ENCODE peak calls at places on chromosomes 3 and 15, in ten cellular contexts. N, Z, Q, U, M, E, C, V, D and W are unnamed samples.

GRCh38 chr3:43632269-43632733 is 10.5 kb upstream of the ANO10 start:
- DNase-seq in Q (no peak), V (peak), N (no peak), Z (peak), M (peak), C (no peak), U (no peak), D (peak), E (no peak), W (peak)

GRCh38 chr3:44467241-44467640 is 10.2 kb downstream of the ZNF445 start:
- DNase-seq in V (no peak), D (no peak), E (no peak), Z (no peak), C (no peak), Q (no peak), U (no peak), M (no peak), N (no peak), W (no peak)

GRCh38 chr3:177772908-177773557 is 575.8 kb upstream of the TBL1XR1 start:
- DNase-seq in Q (no peak), M (no peak), N (no peak), E (no peak), D (no peak), Z (no peak), C (no peak), U (no peak), V (no peak), W (no peak)

GRCh38 chr3:113514265-113514769 is 639 bp downstream of the SPICE1 start:
- DNase-seq in M (no peak), C (no peak), Q (no peak), V (no peak), N (no peak), E (no peak), U (no peak), Z (no peak), D (peak), W (no peak)

GRCh38 chr15:64865126-64865997 is 23.6 kb downstream of the PLEKHO2 start:
- DNase-seq in E (no peak), Z (no peak), D (no peak), M (no peak), Q (no peak), V (no peak), C (no peak), N (no peak), U (no peak), W (no peak)

GRCh38 chr3:143597774-143598652 is 250.3 kb downstream of the SLC9A9 start:
- DNase-seq in U (no peak), Z (no peak), N (no peak), C (no peak), V (no peak), D (no peak), Q (no peak), M (no peak), E (no peak), W (no peak)

GRCh38 chr15:67914537-67915373 is 74.9 kb upstream of the RNU6-1 start:
- DNase-seq in N (peak), V (peak), D (peak), Z (no peak), M (no peak), Q (no peak), C (peak), E (peak), U (peak), W (no peak)

GRCh38 chr3:117873236-117873635 is 1161.4 kb downstream of the IGSF11 start:
- DNase-seq in Q (no peak), U (no peak), V (peak), C (no peak), E (no peak), Z (no peak), D (peak), N (no peak), M (no peak), W (no peak)

GRCh38 chr3:173552526-173552925 is 155.0 kb downstream of the NLGN1 start:
- DNase-seq in M (no peak), U (no peak), D (peak), E (no peak), Z (no peak), V (peak), Q (no peak), N (no peak), C (no peak), W (peak)

GRCh38 chr15:29970402-29970695 is 112.4 kb upstream of the GOLGA8J start:
- DNase-seq in E (no peak), V (peak), C (no peak), Q (no peak), U (no peak), Z (no peak), N (no peak), D (no peak), M (no peak), W (no peak)

GRCh38 chr15:84955089-84955848 is 26.4 kb upstream of the PDE8A start:
- DNase-seq in Q (no peak), U (peak), D (peak), C (peak), N (peak), Z (peak), E (peak), V (peak), M (peak), W (peak)

GRCh38 chr3:12934431-12934830 is 93.1 kb upstream of the RPL32 start:
- DNase-seq in Z (no peak), E (peak), U (no peak), M (peak), V (peak), C (no peak), D (no peak), Q (no peak), N (peak), W (peak)

GRCh38 chr15:52337198-52337853 is 41.7 kb upstream of the MYO5C start:
- DNase-seq in E (no peak), U (no peak), V (peak), C (no peak), Q (no peak), N (no peak), M (peak), Z (no peak), D (peak), W (peak)

GRCh38 chr15:79179108-79179561 is 88.6 kb upstream of the RASGRF1 start:
- DNase-seq in M (peak), V (peak), E (no peak), N (no peak), U (no peak), Q (no peak), Z (no peak), D (peak), C (no peak), W (no peak)

GRCh38 chr3:133264920-133265319 is 134.9 kb upstream of the BFSP2 start:
- DNase-seq in C (no peak), V (no peak), M (peak), D (no peak), N (no peak), U (no peak), Z (no peak), E (no peak), Q (no peak), W (peak)

GRCh38 chr3:36380171-36381031 is at the start of gene STAC:
- DNase-seq in U (peak), Z (no peak), E (peak), Q (no peak), N (peak), C (peak), D (no peak), M (peak), V (no peak), W (peak)

GRCh38 chr15:28873585-28874139 is 12.1 kb upstream of the APBA2 start:
- DNase-seq in V (no peak), C (no peak), N (no peak), M (no peak), U (no peak), D (no peak), Q (no peak), Z (no peak), E (no peak), W (no peak)

GRCh38 chr15:70154440-70155347 is 57.0 kb upstream of the TLE3 start:
- DNase-seq in E (no peak), M (no peak), D (peak), C (peak), N (peak), U (peak), Z (no peak), V (peak), Q (no peak), W (no peak)

GRCh38 chr15:81069356-81069755 is 64.7 kb upstream of the CFAP161 start:
- DNase-seq in U (no peak), E (no peak), C (peak), D (no peak), N (no peak), Q (no peak), V (no peak), Z (no peak), M (no peak), W (no peak)

GRCh38 chr3:19474169-19474568 is 325.9 kb downstream of the KCNH8 start:
- DNase-seq in D (no peak), M (no peak), C (peak), E (no peak), Z (no peak), Q (no peak), N (no peak), V (no peak), U (no peak), W (no peak)

GRCh38 chr3:191973820-191974219 is 512.9 kb downstream of the PYDC2 start:
- DNase-seq in C (no peak), N (no peak), D (no peak), M (no peak), Z (no peak), U (no peak), V (no peak), Q (no peak), E (no peak), W (no peak)

GRCh38 chr3:120394343-120394742 is 45.2 kb upstream of the LRRC58 start:
- DNase-seq in U (no peak), D (no peak), V (no peak), E (no peak), M (no peak), Q (no peak), C (no peak), Z (no peak), N (no peak), W (no peak)

GRCh38 chr3:141412087-141412935 is 44.0 kb downstream of the ZBTB38 start:
- DNase-seq in Q (no peak), C (peak), M (peak), E (peak), N (no peak), Z (peak), D (peak), V (peak), U (no peak), W (peak)

GRCh38 chr3:113552851-113553250 is 20.5 kb downstream of the SIDT1 start:
- DNase-seq in Q (no peak), M (no peak), D (no peak), C (no peak), U (no peak), E (no peak), Z (no peak), N (no peak), V (no peak), W (no peak)

GRCh38 chr3:164903820-164904451 is 174.4 kb downstream of the SI start:
- DNase-seq in E (no peak), U (no peak), C (no peak), V (no peak), M (no peak), D (no peak), Q (no peak), Z (no peak), N (no peak), W (no peak)

GRCh38 chr15:45921376-45921775 is 286.5 kb downstream of the SQOR start:
- DNase-seq in N (no peak), Q (no peak), V (no peak), Z (no peak), E (no peak), D (no peak), U (no peak), C (no peak), M (no peak), W (peak)

GRCh38 chr15:28208583-28208982 is 109.5 kb upstream of the OCA2 start:
- DNase-seq in U (no peak), M (no peak), D (no peak), C (peak), V (no peak), Z (no peak), N (no peak), Q (no peak), E (no peak), W (no peak)

GRCh38 chr3:192187485-192188051 is 539.8 kb downstream of the FGF12 start:
- DNase-seq in M (no peak), N (no peak), Q (no peak), D (no peak), C (peak), V (peak), E (no peak), Z (no peak), U (no peak), W (no peak)

GRCh38 chr3:41601404-41601987 is 360.4 kb downstream of the ULK4 start:
- DNase-seq in E (no peak), Q (no peak), N (no peak), M (no peak), V (no peak), C (no peak), Z (no peak), D (no peak), U (no peak), W (no peak)

GRCh38 chr3:16455001-16455400 is 58.5 kb downstream of the RFTN1 start:
- DNase-seq in M (peak), Q (no peak), Z (no peak), U (no peak), V (peak), C (no peak), E (no peak), D (no peak), N (no peak), W (no peak)

GRCh38 chr3:64067510-64068346 is 44.4 kb upstream of the PSMD6 start:
- DNase-seq in U (no peak), C (no peak), Q (no peak), Z (no peak), E (no peak), V (no peak), N (no peak), M (peak), D (peak), W (peak)

GRCh38 chr3:11244131-11244677 is 28.0 kb upstream of the ATG7 start:
- DNase-seq in Q (no peak), E (no peak), V (peak), D (peak), M (peak), N (no peak), Z (no peak), C (no peak), U (no peak), W (peak)

GRCh38 chr15:83654379-83655236 is 685 bp downstream of the ADAMTSL3 start:
- DNase-seq in U (no peak), N (peak), D (no peak), E (peak), Q (no peak), M (peak), Z (no peak), V (no peak), C (peak), W (no peak)

GRCh38 chr15:40909662-40910625 is 15.7 kb downstream of the VPS18 start:
- DNase-seq in Q (no peak), C (peak), N (peak), E (no peak), Z (no peak), D (no peak), V (no peak), M (no peak), U (peak), W (peak)

GRCh38 chr15:52794665-52795463 is 4.7 kb upstream of the ONECUT1 start:
- DNase-seq in N (no peak), E (no peak), V (no peak), Z (no peak), D (no peak), U (no peak), Q (no peak), C (no peak), M (no peak), W (no peak)

GRCh38 chr15:68578175-68578959 is 426 bp upstream of the CORO2B start:
- DNase-seq in V (peak), N (peak), Q (no peak), U (peak), M (peak), E (peak), C (peak), D (peak), Z (no peak), W (peak)

GRCh38 chr3:176352716-176353334 is 844.5 kb downstream of the TBL1XR1 start:
- DNase-seq in V (peak), D (peak), E (no peak), U (no peak), Z (no peak), Q (no peak), N (no peak), M (peak), C (no peak), W (peak)

GRCh38 chr3:149224736-149225594 is 3.3 kb upstream of the CP start:
- DNase-seq in U (no peak), V (peak), E (no peak), C (no peak), N (no peak), Z (peak), M (peak), D (peak), Q (peak), W (peak)

DNA sequence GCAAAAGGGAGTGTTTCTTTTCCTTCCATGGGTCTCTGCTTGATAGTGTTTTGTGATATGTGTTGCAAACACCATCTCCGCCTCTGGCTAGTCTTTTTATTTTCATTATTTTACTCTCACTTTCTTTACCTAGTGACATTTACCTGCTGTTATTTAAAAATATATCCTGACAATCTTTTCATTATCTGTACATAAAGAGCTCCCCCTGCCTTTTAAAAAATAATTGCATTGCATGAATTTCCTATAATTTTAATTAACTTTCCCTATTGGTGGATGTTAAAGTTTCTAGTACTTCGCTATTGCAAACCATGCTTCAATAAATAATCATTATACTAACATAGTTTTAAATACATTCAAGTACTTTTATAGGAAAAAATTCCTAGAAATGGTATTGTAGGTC is 48.8 kb upstream of the GCNT3 start:
- DNase-seq in M (no peak), U (no peak), Z (no peak), V (no peak), C (no peak), E (no peak), Q (no peak), D (no peak), N (no peak), W (no peak)
- TF ChIP-seq CTCF in M (peak), U (no peak), Z (no peak), V (no peak), C (no peak), E (no peak), Q (no peak), D (peak), N (no peak), W (no peak)

DNA sequence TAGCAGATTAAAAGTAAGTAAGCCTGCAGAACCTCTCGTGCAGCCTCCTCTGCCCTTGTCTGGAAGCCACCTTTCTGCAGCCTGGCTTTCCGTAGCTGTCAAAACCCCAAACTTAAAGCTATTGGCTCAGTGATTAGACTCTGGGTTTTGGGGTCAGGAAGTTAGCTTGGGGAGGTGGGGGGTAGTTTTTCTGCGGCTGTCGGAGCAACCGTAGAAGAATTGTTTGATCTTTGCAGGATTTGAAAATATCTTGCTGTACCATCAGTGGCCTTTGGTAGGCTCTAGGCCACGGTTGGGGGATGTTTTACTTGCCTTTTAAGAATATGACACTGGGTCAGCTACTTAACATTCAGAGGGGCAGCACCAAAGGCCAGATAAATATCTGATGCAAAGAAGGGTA is 88.4 kb upstream of the RASGRP1 start:
- DNase-seq in V (no peak), Z (no peak), C (no peak), M (no peak), Q (no peak), E (no peak), U (no peak), D (no peak), N (no peak), W (no peak)
- H3K4me3 ChIP-seq in V (no peak), Z (no peak), C (no peak), M (no peak), Q (no peak), E (no peak), U (no peak), D (no peak), N (no peak), W (no peak)

DNA sequence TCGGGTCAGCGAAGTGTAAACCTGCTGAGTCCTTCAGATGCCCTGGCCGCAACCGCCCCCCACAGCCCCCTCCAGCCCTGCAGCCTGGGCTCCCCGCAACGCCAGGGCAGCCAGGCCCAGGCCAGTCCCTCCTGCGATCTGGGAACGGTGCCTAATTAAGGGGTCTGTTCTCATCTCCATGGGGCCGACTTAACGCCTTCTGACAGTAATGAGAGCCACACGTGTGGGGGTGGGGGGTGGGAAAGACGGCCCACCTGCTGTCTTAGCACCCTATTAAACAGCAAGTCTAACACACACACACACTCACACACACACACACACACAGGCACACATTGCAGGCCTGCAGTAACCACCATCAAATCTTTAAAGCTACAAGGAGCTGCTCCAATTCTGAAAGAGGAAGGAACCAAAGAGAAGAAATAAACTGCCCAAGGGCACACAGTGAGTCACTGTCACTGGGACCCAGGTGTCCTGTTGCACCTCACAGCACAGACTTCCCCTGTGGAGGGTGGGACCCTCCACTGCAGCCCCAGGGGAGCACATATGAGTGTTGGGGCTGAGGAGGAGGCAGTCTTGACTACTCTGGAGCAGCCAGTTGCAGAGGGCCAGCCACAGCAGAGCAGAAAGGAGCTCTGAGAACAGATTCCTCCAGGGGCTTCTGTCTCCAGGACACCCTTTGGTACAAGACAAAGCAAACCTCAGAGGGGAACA is 31.8 kb upstream of the HES1 start:
- DNase-seq in Q (no peak), Z (no peak), E (no peak), D (no peak), U (no peak), N (no peak), M (no peak), V (no peak), C (peak), W (no peak)
- TF ChIP-seq CTCF in Q (no peak), Z (no peak), E (no peak), D (no peak), U (no peak), N (no peak), M (no peak), V (no peak), C (no peak), W (no peak)

GRCh38 chr3:48684480-48685143 is 1.1 kb downstream of the NCKIPSD start:
- DNase-seq in M (peak), U (no peak), C (no peak), Q (no peak), D (peak), E (peak), Z (no peak), N (no peak), V (peak), W (no peak)
- H3K4me3 ChIP-seq in M (peak), U (peak), C (peak), Q (peak), D (peak), E (peak), Z (peak), N (peak), V (peak), W (peak)

GRCh38 chr15:48032911-48033310 is 87.9 kb upstream of the SLC24A5 start:
- DNase-seq in Z (no peak), V (no peak), D (no peak), M (no peak), Q (no peak), C (no peak), N (no peak), E (no peak), U (no peak), W (no peak)

GRCh38 chr15:48028712-48029111 is 92.1 kb upstream of the SLC24A5 start:
- DNase-seq in E (no peak), D (no peak), U (no peak), Z (no peak), V (no peak), N (no peak), Q (no peak), C (no peak), M (no peak), W (no peak)

GRCh38 chr15:48031466-48031865 is 89.3 kb upstream of the SLC24A5 start:
- DNase-seq in E (no peak), U (no peak), C (no peak), Z (no peak), V (no peak), M (no peak), D (no peak), N (no peak), Q (no peak), W (no peak)

GRCh38 chr15:48029656-48030055 is 91.1 kb upstream of the SLC24A5 start:
- DNase-seq in Q (no peak), Z (no peak), N (no peak), C (no peak), M (no peak), D (no peak), V (no peak), U (no peak), E (no peak), W (no peak)

GRCh38 chr15:48031973-48032372 is 88.8 kb upstream of the SLC24A5 start:
- DNase-seq in U (no peak), E (no peak), Z (no peak), V (no peak), C (no peak), M (no peak), N (no peak), D (no peak), Q (no peak), W (no peak)
- TF ChIP-seq CTCF in U (no peak), E (no peak), Z (no peak), V (no peak), C (no peak), M (no peak), N (no peak), D (no peak), Q (no peak), W (no peak)

GRCh38 chr15:99431661-99432091 is 134.1 kb upstream of the MEF2A start:
- DNase-seq in M (no peak), Q (no peak), V (no peak), U (peak), Z (no peak), E (peak), N (no peak), D (no peak), C (no peak), W (no peak)
- H3K4me3 ChIP-seq in M (no peak), Q (no peak), V (no peak), U (no peak), Z (no peak), E (no peak), N (no peak), D (no peak), C (no peak), W (no peak)

GRCh38 chr3:126348308-126348920 is 8.8 kb downstream of the KLF15 start:
- DNase-seq in N (peak), Q (no peak), V (peak), Z (no peak), U (no peak), M (peak), C (peak), E (peak), D (no peak), W (no peak)
- TF ChIP-seq CTCF in N (peak), Q (no peak), V (peak), Z (peak), U (peak), M (peak), C (peak), E (peak), D (peak), W (peak)